ENCODE peak calls at places on chromosomes 1 and 21, in six cellular contexts. One of them, this sample, is unnamed.

GRCh38 chr1:59360170-59360569 is 63.3 kb downstream of the FGGY start:
- DNase-seq in HuH-7.5: no peak
- DNase-seq in NCI-H1930: no peak
- DNase-seq in SW 1271: no peak
- DNase-seq in fibroblast of mammary gland: peak; percentile 85
- DNase-seq in GM06990: no peak
- DNase-seq in this sample: no peak

GRCh38 chr1:228827026-228827425 is 91.7 kb downstream of the RHOU start:
- DNase-seq in HuH-7.5: no peak
- DNase-seq in NCI-H1930: no peak
- DNase-seq in SW 1271: no peak
- DNase-seq in fibroblast of mammary gland: peak; percentile 28
- DNase-seq in GM06990: no peak
- DNase-seq in this sample: no peak

GRCh38 chr1:99820546-99820945 is 29.6 kb upstream of the AGL start:
- DNase-seq in HuH-7.5: no peak
- DNase-seq in NCI-H1930: no peak
- DNase-seq in SW 1271: no peak
- DNase-seq in fibroblast of mammary gland: no peak
- DNase-seq in GM06990: peak; percentile 17
- DNase-seq in this sample: no peak

GRCh38 chr1:38142606-38143005 is 96.0 kb upstream of the POU3F1 start:
- DNase-seq in HuH-7.5: no peak
- DNase-seq in NCI-H1930: no peak
- DNase-seq in SW 1271: no peak
- DNase-seq in fibroblast of mammary gland: no peak
- DNase-seq in GM06990: no peak
- DNase-seq in this sample: no peak

GRCh38 chr1:52502789-52503188 is 50.1 kb downstream of the TUT4 start:
- DNase-seq in HuH-7.5: no peak
- DNase-seq in NCI-H1930: no peak
- DNase-seq in SW 1271: no peak
- DNase-seq in fibroblast of mammary gland: no peak
- DNase-seq in GM06990: no peak
- DNase-seq in this sample: no peak

GRCh38 chr1:23593556-23594148 is 34.4 kb upstream of the ID3 start:
- DNase-seq in HuH-7.5: no peak
- DNase-seq in NCI-H1930: no peak
- DNase-seq in SW 1271: no peak
- DNase-seq in fibroblast of mammary gland: no peak
- DNase-seq in GM06990: peak; percentile 70
- DNase-seq in this sample: no peak

GRCh38 chr1:7488475-7488842 is 282.6 kb upstream of the VAMP3 start:
- DNase-seq in HuH-7.5: no peak
- DNase-seq in NCI-H1930: no peak
- DNase-seq in SW 1271: no peak
- DNase-seq in fibroblast of mammary gland: no peak
- DNase-seq in GM06990: no peak
- DNase-seq in this sample: no peak

GRCh38 chr1:46244656-46245371 is 2.7 kb upstream of the RAD54L start:
- DNase-seq in HuH-7.5: peak; percentile 31
- DNase-seq in NCI-H1930: no peak
- DNase-seq in SW 1271: no peak
- DNase-seq in fibroblast of mammary gland: peak; percentile 37
- DNase-seq in GM06990: peak; percentile 23
- DNase-seq in this sample: no peak

GRCh38 chr21:37915516-37915915 is 741 bp downstream of the KCNJ6 start:
- DNase-seq in HuH-7.5: no peak
- DNase-seq in NCI-H1930: no peak
- DNase-seq in SW 1271: no peak
- DNase-seq in fibroblast of mammary gland: no peak
- DNase-seq in GM06990: no peak
- DNase-seq in this sample: no peak

GRCh38 chr1:55716610-55717009 is 501.4 kb upstream of the USP24 start:
- DNase-seq in HuH-7.5: no peak
- DNase-seq in NCI-H1930: no peak
- DNase-seq in SW 1271: no peak
- DNase-seq in fibroblast of mammary gland: peak; percentile 55
- DNase-seq in GM06990: no peak
- DNase-seq in this sample: no peak

GRCh38 chr1:30907641-30908445 is 715 bp downstream of the SDC3 start:
- DNase-seq in HuH-7.5: no peak
- DNase-seq in NCI-H1930: no peak
- DNase-seq in SW 1271: no peak
- DNase-seq in fibroblast of mammary gland: no peak
- DNase-seq in GM06990: no peak
- DNase-seq in this sample: no peak

GRCh38 chr21:42092805-42093590 is 21.9 kb downstream of the UMODL1 start:
- DNase-seq in HuH-7.5: no peak
- DNase-seq in NCI-H1930: no peak
- DNase-seq in SW 1271: no peak
- DNase-seq in fibroblast of mammary gland: no peak
- DNase-seq in GM06990: no peak
- DNase-seq in this sample: no peak

GRCh38 chr21:41235214-41235613 is 67.3 kb downstream of the BACE2 start:
- DNase-seq in HuH-7.5: no peak
- DNase-seq in NCI-H1930: no peak
- DNase-seq in SW 1271: no peak
- DNase-seq in fibroblast of mammary gland: no peak
- DNase-seq in GM06990: no peak
- DNase-seq in this sample: no peak

GRCh38 chr21:35043549-35043948 is 5.6 kb downstream of the RUNX1 start:
- DNase-seq in HuH-7.5: no peak
- DNase-seq in NCI-H1930: no peak
- DNase-seq in SW 1271: no peak
- DNase-seq in fibroblast of mammary gland: no peak
- DNase-seq in GM06990: peak; percentile 48
- DNase-seq in this sample: no peak

GRCh38 chr1:110870721-110871388 is 2.1 kb upstream of the CD53 start:
- DNase-seq in HuH-7.5: no peak
- DNase-seq in NCI-H1930: no peak
- DNase-seq in SW 1271: no peak
- DNase-seq in fibroblast of mammary gland: no peak
- DNase-seq in GM06990: no peak
- DNase-seq in this sample: no peak

GRCh38 chr1:160625725-160626498 is 20.9 kb downstream of the SLAMF1 start:
- DNase-seq in HuH-7.5: no peak
- DNase-seq in NCI-H1930: no peak
- DNase-seq in SW 1271: no peak
- DNase-seq in fibroblast of mammary gland: no peak
- DNase-seq in GM06990: peak; percentile 57
- DNase-seq in this sample: no peak

GRCh38 chr1:15158506-15159165 is 5.1 kb downstream of the TMEM51 start:
- DNase-seq in HuH-7.5: no peak
- DNase-seq in NCI-H1930: no peak
- DNase-seq in SW 1271: peak; percentile 8
- DNase-seq in fibroblast of mammary gland: peak; percentile 86
- DNase-seq in GM06990: no peak
- DNase-seq in this sample: no peak

GRCh38 chr1:62810420-62811274 is 26.7 kb downstream of the ATG4C start:
- DNase-seq in HuH-7.5: no peak
- DNase-seq in NCI-H1930: no peak
- DNase-seq in SW 1271: no peak
- DNase-seq in fibroblast of mammary gland: no peak
- DNase-seq in GM06990: peak; percentile 25
- DNase-seq in this sample: no peak

GRCh38 chr1:192516776-192517297 is 58.7 kb upstream of the RGS1 start:
- DNase-seq in HuH-7.5: no peak
- DNase-seq in NCI-H1930: no peak
- DNase-seq in SW 1271: no peak
- DNase-seq in fibroblast of mammary gland: no peak
- DNase-seq in GM06990: peak; percentile 83
- DNase-seq in this sample: no peak

GRCh38 chr1:235910357-235911299 is 43.9 kb upstream of the LYST start:
- DNase-seq in HuH-7.5: no peak
- DNase-seq in NCI-H1930: no peak
- DNase-seq in SW 1271: peak; percentile 82
- DNase-seq in fibroblast of mammary gland: peak; percentile 99
- DNase-seq in GM06990: no peak
- DNase-seq in this sample: peak; percentile 44

GRCh38 chr1:229258031-229258850 is 12.7 kb upstream of the RAB4A start:
- DNase-seq in HuH-7.5: peak; percentile 51
- DNase-seq in NCI-H1930: no peak
- DNase-seq in SW 1271: no peak
- DNase-seq in fibroblast of mammary gland: peak; percentile 74
- DNase-seq in GM06990: no peak
- DNase-seq in this sample: peak; percentile 50

GRCh38 chr1:2044510-2045319 is 5.5 kb upstream of the PRKCZ start:
- DNase-seq in HuH-7.5: peak; percentile 88
- DNase-seq in NCI-H1930: peak; percentile 38
- DNase-seq in SW 1271: no peak
- DNase-seq in fibroblast of mammary gland: peak; percentile 15
- DNase-seq in GM06990: peak; percentile 69
- DNase-seq in this sample: no peak

GRCh38 chr21:38241029-38241740 is 15.6 kb upstream of the KCNJ15 start:
- DNase-seq in HuH-7.5: no peak
- DNase-seq in NCI-H1930: no peak
- DNase-seq in SW 1271: no peak
- DNase-seq in fibroblast of mammary gland: peak; percentile 76
- DNase-seq in GM06990: no peak
- DNase-seq in this sample: no peak

GRCh38 chr1:12178511-12178910 is 11.7 kb downstream of the TNFRSF1B start:
- DNase-seq in HuH-7.5: no peak
- DNase-seq in NCI-H1930: no peak
- DNase-seq in SW 1271: no peak
- DNase-seq in fibroblast of mammary gland: no peak
- DNase-seq in GM06990: no peak
- DNase-seq in this sample: no peak

GRCh38 chr1:10950316-10951172 is 61.9 kb upstream of the TARDBP start:
- DNase-seq in HuH-7.5: no peak
- DNase-seq in NCI-H1930: no peak
- DNase-seq in SW 1271: no peak
- DNase-seq in fibroblast of mammary gland: peak; percentile 5
- DNase-seq in GM06990: no peak
- DNase-seq in this sample: no peak

GRCh38 chr1:50705041-50705440 is 255.0 kb downstream of the FAF1 start:
- DNase-seq in HuH-7.5: no peak
- DNase-seq in NCI-H1930: no peak
- DNase-seq in SW 1271: no peak
- DNase-seq in fibroblast of mammary gland: no peak
- DNase-seq in GM06990: no peak
- DNase-seq in this sample: no peak

GRCh38 chr21:46212721-46213484 is 15.7 kb downstream of the LSS start:
- DNase-seq in HuH-7.5: no peak
- DNase-seq in NCI-H1930: no peak
- DNase-seq in SW 1271: no peak
- DNase-seq in fibroblast of mammary gland: no peak
- DNase-seq in GM06990: no peak
- DNase-seq in this sample: no peak

GRCh38 chr21:42569732-42570301 is 56.2 kb downstream of the SLC37A1 start:
- DNase-seq in HuH-7.5: no peak
- DNase-seq in NCI-H1930: no peak
- DNase-seq in SW 1271: no peak
- DNase-seq in fibroblast of mammary gland: no peak
- DNase-seq in GM06990: no peak
- DNase-seq in this sample: no peak

GRCh38 chr1:159091547-159092397 is 15.2 kb upstream of the AIM2 start:
- DNase-seq in HuH-7.5: no peak
- DNase-seq in NCI-H1930: no peak
- DNase-seq in SW 1271: no peak
- DNase-seq in fibroblast of mammary gland: peak; percentile 91
- DNase-seq in GM06990: no peak
- DNase-seq in this sample: no peak

GRCh38 chr1:66944330-66945274 is 19.8 kb downstream of the MIER1 start:
- DNase-seq in HuH-7.5: no peak
- DNase-seq in NCI-H1930: no peak
- DNase-seq in SW 1271: no peak
- DNase-seq in fibroblast of mammary gland: peak; percentile 91
- DNase-seq in GM06990: no peak
- DNase-seq in this sample: no peak

GRCh38 chr1:98988906-98989603 is 15.6 kb downstream of the PLPPR5 start:
- DNase-seq in HuH-7.5: no peak
- DNase-seq in NCI-H1930: no peak
- DNase-seq in SW 1271: no peak
- DNase-seq in fibroblast of mammary gland: no peak
- DNase-seq in GM06990: no peak
- DNase-seq in this sample: no peak

GRCh38 chr1:245622332-245623014 is 467.7 kb downstream of the KIF26B start:
- DNase-seq in HuH-7.5: no peak
- DNase-seq in NCI-H1930: no peak
- DNase-seq in SW 1271: no peak
- DNase-seq in fibroblast of mammary gland: no peak
- DNase-seq in GM06990: no peak
- DNase-seq in this sample: no peak

GRCh38 chr1:115545791-115546733 is 95.7 kb upstream of the VANGL1 start:
- DNase-seq in HuH-7.5: peak; percentile 49
- DNase-seq in NCI-H1930: no peak
- DNase-seq in SW 1271: peak; percentile 63
- DNase-seq in fibroblast of mammary gland: peak; percentile 91
- DNase-seq in GM06990: no peak
- DNase-seq in this sample: peak; percentile 51

GRCh38 chr1:204637985-204638356 is 47.6 kb downstream of the LRRN2 start:
- DNase-seq in HuH-7.5: no peak
- DNase-seq in NCI-H1930: no peak
- DNase-seq in SW 1271: no peak
- DNase-seq in fibroblast of mammary gland: peak; percentile 48
- DNase-seq in GM06990: no peak
- DNase-seq in this sample: no peak

GRCh38 chr1:119275145-119275929 is 93.2 kb upstream of the HAO2 start:
- DNase-seq in HuH-7.5: peak; percentile 26
- DNase-seq in NCI-H1930: no peak
- DNase-seq in SW 1271: no peak
- DNase-seq in fibroblast of mammary gland: peak; percentile 81
- DNase-seq in GM06990: no peak
- DNase-seq in this sample: peak; percentile 48

This sample was measured in glomerular endothelial cell.